ENCODE peak calls at places on chromosome 7, in six cellular contexts. L, K, J, A, I and M are unnamed samples.

GRCh38 chr7:158868754-158869410 is 12.5 kb downstream of the DYNC2I1 start:
- DNase-seq in L (no peak), K (peak; percentile 51), J (no peak), A (no peak), I (no peak), M (no peak)

GRCh38 chr7:151993977-151994676 is 31.3 kb upstream of the GALNT11 start:
- DNase-seq in L (no peak), K (no peak), J (no peak), A (no peak), I (no peak), M (no peak)

GRCh38 chr7:2004841-2005351 is 227.8 kb downstream of the MAD1L1 start:
- DNase-seq in L (no peak), K (no peak), J (no peak), A (peak; percentile 43), I (no peak), M (no peak)

GRCh38 chr7:38229386-38229785 is 44.0 kb downstream of the TARP start:
- DNase-seq in L (no peak), K (no peak), J (no peak), A (no peak), I (no peak), M (no peak)

GRCh38 chr7:45180084-45180986 is 22.7 kb downstream of the RAMP3 start:
- DNase-seq in L (no peak), K (no peak), J (no peak), A (no peak), I (no peak), M (no peak)

GRCh38 chr7:18941197-18941596 is 176.2 kb downstream of the TWIST1 start:
- DNase-seq in L (no peak), K (no peak), J (no peak), A (no peak), I (no peak), M (no peak)

GRCh38 chr7:128858380-128859231 is 4.0 kb upstream of the ATP6V1F start:
- DNase-seq in L (no peak), K (no peak), J (peak; percentile 55), A (no peak), I (no peak), M (no peak)

GRCh38 chr7:65239707-65240352 is 133.8 kb upstream of the ZNF92 start:
- DNase-seq in L (no peak), K (peak; percentile 98), J (no peak), A (peak; percentile 81), I (peak; percentile 15), M (peak; percentile 72)

GRCh38 chr7:158356454-158356853 is 231.2 kb downstream of the PTPRN2 start:
- DNase-seq in L (no peak), K (no peak), J (no peak), A (peak; percentile 20), I (no peak), M (no peak)

DNA sequence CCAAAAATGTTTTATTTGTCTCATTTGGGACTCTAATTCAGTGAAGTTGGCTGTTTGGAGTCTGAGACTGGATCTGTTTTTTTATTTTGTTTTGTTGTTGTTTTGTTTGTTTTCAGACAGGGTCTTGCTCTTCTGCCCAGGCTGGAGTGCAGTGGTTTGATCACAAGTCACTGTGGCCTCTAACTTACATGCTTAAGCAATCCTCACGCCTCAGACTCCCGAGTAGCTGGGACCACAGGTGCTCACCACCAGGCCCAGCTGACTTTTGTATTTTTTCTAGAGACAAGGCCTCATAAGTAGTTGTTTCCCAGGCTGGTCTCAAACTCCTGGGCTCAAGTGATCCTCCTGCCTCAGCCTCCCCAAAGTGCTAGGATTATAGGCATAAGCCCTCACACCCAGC is 73.7 kb downstream of the CUX1 start:
- DNase-seq in L (no peak), K (no peak), J (no peak), A (no peak), I (no peak), M (no peak)
- TF ChIP-seq JUND in L (no peak), K (no peak), J (no peak), A (no peak), I (no peak), M (no peak)

DNA sequence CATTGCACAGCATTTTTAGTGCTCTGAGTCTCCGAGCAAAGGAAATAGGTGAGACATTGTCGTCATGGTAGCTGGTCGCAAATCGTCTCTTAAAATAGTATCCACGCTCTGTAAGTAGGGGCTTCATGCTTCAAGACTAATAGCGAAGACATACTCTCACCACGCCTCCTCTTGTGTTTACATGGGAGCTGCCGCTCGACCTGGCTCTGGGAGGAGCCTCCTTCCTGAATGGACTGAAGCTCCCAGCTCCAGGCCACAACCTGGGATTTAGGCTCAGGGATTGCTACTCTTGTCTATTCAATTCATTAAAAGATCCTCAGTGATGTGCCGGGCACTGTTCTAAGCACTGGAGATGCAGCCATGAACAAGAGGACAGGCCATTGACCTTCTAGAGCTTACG is 196.1 kb upstream of the GALNT17 start:
- DNase-seq in L (no peak), K (no peak), J (no peak), A (no peak), I (no peak), M (no peak)
- TF ChIP-seq JUND in L (no peak), K (no peak), J (no peak), A (no peak), I (no peak), M (no peak)

DNA sequence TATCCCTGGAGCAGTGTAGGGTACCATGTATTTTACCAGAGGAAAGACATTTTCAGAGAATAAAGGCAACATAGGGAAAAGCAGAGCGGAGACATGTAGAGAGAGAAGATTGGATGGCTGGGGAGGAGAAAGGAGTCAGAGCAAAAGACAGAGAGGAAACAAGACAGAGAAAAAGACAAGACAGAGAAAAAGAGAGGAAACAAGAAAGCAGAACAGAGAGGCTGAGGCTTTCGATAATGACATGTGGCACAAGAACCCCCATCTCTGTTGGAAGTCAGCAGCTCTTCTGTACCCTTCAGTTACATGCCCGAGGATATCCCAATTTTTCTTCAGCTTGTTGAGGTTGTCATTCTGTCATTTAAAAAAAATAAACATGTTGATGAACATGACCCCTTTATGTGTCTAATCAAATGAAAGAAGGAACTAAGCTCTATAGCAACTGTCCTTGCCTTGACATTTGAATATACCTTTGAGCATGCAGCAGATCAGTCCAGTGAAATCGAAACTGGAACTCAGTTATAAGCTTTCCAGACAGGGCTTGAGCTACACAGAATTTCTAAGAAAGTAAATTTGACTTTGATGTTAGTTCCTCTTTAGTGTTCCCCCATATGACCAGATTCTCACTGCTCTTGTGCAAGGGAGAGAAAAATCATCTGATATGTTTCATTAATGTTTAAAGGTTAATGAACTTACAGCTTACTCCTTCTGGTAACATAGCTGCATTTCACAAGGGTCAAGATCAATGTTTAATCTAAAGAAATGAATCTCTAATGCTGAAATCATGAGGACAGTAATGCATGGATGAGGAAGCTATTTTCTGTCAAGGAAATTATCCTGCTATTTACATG is 75.1 kb upstream of the SP4 start:
- DNase-seq in L (no peak), K (no peak), J (no peak), A (no peak), I (no peak), M (no peak)
- TF ChIP-seq JUND in L (no peak), K (no peak), J (no peak), A (no peak), I (no peak), M (no peak)

DNA sequence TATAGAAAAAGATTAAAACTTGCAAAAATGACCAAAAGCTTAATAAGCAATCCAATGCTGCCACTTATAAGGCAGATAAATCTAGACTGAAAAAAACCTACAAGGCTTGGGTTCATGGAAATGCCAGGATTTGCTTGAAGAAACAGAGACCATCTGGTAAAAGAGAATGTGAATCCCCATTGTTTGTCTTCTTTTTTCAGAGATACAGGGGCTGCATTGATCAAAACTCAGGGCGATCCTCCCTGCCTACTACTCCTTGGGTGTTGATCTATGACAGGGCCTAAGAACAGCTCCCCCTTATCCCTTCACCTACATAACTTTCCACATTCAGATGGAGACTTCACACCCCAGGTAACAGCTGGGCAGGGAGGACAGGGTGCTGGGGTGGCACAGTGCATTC is 3.3 kb upstream of the TSGA13 start:
- DNase-seq in L (no peak), K (no peak), J (no peak), A (no peak), I (no peak), M (no peak)
- TF ChIP-seq JUND in L (no peak), K (no peak), J (no peak), A (no peak), I (no peak), M (no peak)

DNA sequence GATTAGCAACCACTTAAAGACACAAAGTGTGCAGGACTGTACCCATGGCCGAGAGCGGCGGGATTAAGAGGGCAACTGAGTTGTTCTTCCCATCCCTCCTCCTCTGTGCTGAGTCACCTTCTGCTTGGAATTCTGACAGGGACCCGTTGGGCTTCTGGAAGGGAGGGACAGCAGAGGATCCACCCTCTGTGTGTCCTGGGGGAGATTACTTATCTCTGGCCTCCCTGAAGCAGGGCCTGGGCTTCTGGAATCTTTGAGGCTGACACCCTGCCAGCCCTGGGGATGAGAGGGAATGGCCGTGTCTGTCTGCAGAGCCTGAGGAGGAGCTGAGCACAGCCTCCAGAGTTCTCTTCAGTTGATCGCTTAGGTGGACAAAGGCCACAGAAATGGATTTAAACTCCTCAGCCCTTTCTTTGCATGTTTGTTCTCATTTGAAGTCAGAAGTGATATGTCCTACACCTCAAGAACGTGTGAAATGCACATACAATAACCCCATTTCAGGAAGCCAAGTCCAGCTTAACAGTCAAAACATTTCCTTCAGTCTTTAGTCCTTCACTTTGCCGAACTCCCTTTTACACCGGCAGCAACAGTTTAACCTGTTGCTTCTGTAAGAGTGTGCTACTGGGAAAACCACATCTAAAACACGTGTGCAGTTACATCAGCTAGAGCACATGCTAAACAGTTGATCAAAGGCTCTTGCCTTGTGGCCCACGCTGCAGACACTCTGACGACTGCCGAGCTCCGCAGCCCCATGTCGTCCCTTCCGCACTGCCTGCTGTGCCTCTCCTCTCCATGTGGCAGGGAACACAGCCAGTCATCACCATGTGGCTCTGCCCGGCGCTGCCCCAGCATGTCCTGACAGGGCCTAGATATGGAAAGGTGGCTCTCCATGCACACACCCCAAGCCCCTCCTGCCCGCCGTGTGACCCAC is 55.7 kb downstream of the IKZF1 start:
- DNase-seq in L (no peak), K (peak; percentile 57), J (peak; percentile 83), A (no peak), I (no peak), M (no peak)
- TF ChIP-seq JUND in L (no peak), K (no peak), J (peak; percentile 58), A (no peak), I (no peak), M (no peak)

DNA sequence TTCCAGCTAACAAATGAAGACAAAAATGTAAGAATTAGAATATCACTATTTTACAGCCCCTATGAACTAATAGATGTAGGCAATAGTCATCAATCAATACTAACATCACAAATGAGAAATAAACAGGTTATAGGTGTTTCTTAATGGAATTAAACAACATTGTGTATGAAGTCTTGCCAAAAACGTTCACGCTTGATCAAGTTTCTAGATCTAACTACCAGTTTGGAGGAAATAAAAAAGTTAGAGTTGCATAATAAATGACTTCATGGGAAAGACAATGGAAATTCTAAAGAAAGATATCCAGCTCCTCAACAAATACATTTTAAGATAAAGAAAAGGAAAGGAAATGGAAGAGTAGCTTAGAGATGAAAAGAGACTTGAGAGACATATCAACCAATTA is 19.7 kb downstream of the TAC1 start:
- DNase-seq in L (no peak), K (no peak), J (no peak), A (no peak), I (no peak), M (no peak)
- TF ChIP-seq JUND in L (no peak), K (no peak), J (no peak), A (no peak), I (no peak), M (no peak)